ENCODE peak calls at places on chromosomes 3 and 15, in ten cellular contexts. G is colonic mucosa, Q is psoas muscle, B is PC-3, O is uterus, H is heart left ventricle, F is HepG2, M is ovary, X is mesendoderm, I is RWPE2. N is an unnamed sample. For H3K4me1 and H3K27me3, the result is how much of the 10 kb centered on the place peaks cover.

GRCh38 chr3:12483364-12483763 is 916 bp upstream of the TSEN2 start:
- DNase-seq in M (no peak), Q (no peak), X (no peak), O (no peak), I (no peak), H (no peak), B (peak), F (no peak), G (no peak), N (no peak)

GRCh38 chr3:100184960-100185566 is 70.8 kb upstream of the FILIP1L start:
- DNase-seq in B (no peak), H (peak), O (no peak), F (no peak), G (no peak), X (no peak), I (no peak), Q (no peak), M (no peak), N (no peak)

GRCh38 chr3:123853686-123854372 is 30.3 kb downstream of the MYLK start:
- DNase-seq in B (no peak), I (no peak), O (no peak), Q (no peak), F (no peak), X (no peak), M (no peak), H (no peak), G (no peak), N (no peak)

GRCh38 chr15:55267401-55268053 is 22.1 kb downstream of the RAB27A start:
- DNase-seq in B (no peak), O (no peak), X (no peak), F (no peak), I (no peak), H (peak), M (no peak), Q (peak), G (peak), N (peak)

GRCh38 chr3:60582285-60582684 is 669.0 kb downstream of the FHIT start:
- DNase-seq in O (no peak), M (no peak), B (peak), F (no peak), H (no peak), I (no peak), X (no peak), G (no peak), Q (no peak), N (no peak)

GRCh38 chr3:87088984-87089841 is 98.3 kb upstream of the VGLL3 start:
- DNase-seq in I (no peak), G (peak), H (peak), Q (peak), B (no peak), O (peak), M (peak), F (no peak), X (no peak), N (peak)

GRCh38 chr15:86591994-86592746 is 512.5 kb downstream of the AGBL1 start:
- DNase-seq in B (no peak), F (no peak), H (peak), O (peak), I (no peak), X (no peak), M (no peak), G (peak), Q (peak), N (no peak)

GRCh38 chr15:51312754-51313390 is 25.5 kb downstream of the CYP19A1 start:
- DNase-seq in H (no peak), I (no peak), M (no peak), O (no peak), G (no peak), F (peak), Q (no peak), B (peak), X (no peak), N (no peak)

GRCh38 chr3:170734737-170735070 is 135.3 kb downstream of the RPL22L1 start:
- DNase-seq in Q (no peak), O (no peak), B (no peak), I (no peak), M (no peak), X (no peak), G (no peak), F (no peak), H (no peak), N (no peak)

GRCh38 chr3:26921054-26921453 is 298.5 kb downstream of the LRRC3B start:
- DNase-seq in Q (no peak), M (no peak), I (no peak), H (no peak), O (no peak), X (peak), B (no peak), G (no peak), F (no peak), N (no peak)

GRCh38 chr3:127074900-127075360 is 92.0 kb downstream of the PLXNA1 start:
- DNase-seq in I (peak), B (peak), F (no peak), G (no peak), H (no peak), M (no peak), X (peak), O (no peak), Q (peak), N (no peak)

DNA sequence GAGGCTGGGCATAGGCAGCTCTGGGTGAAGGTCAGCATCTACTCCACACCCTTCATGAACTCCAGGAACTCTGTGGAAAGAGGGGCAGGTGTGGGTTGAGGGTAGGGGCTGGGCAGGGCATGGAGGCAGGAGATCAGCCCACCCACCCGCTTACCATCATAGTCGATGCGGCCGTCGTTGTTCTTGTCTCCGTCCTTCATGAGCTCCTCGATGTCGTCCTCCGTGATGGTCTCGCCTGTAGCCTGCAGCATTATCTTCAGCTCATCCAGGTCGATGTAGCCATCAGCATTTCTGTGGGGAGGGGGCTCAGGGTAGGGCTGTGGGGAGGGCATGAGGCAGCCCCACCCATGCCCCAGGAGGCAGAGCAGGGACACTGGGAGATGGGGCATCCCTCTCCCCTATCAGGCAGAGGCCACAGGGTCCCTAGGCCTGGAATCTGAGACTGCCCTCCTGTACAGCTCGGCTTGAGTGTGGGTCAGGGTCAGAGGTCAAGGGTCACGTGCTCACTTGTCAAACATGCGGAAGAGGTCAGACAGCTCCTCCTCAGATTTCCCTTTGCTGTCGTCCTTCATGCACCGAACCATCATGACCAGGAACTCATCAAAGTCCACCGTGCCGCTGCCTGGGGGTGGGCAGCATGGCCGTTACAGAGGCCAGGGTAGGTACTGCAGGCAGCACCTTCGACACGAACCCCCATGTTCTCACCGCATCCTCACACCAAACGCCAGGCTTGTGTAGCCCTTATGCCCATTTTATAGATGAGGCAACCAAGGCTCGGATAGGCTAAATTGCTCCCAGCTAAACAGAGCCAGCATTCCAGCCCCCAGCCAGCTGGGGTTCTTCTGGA is 2.4 kb downstream of the TNNC1 start:
- DNase-seq in B (no peak), O (no peak), Q (no peak), G (no peak), H (no peak), F (peak), M (no peak), X (no peak), I (no peak), N (no peak)
- H3K4me1 ChIP-seq in B (under half), O (under half), Q (under half), G (under half), H (under half), F (half or more), M (under half), X (under half), I (under half), N (under half)

DNA sequence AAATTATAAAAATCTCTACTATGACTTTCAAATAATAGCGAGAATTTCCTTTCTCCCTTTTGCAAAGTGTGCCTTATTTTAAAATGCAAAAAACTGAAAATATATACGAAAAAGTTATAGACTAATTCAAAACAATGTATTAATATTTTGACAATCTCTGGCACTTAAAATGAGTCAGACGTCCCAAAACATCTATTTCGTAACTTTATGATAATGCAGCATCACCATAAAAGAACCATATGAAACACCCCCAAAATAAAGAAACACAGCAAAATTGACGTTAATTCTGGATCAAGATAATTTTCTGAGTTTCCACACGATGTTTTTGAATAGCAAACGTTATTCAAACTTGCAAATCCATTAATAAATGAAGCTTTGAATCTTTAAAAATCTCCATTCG is 1.0 kb downstream of the COPS2 start:
- DNase-seq in B (no peak), Q (no peak), H (no peak), G (no peak), I (no peak), O (no peak), M (no peak), X (no peak), F (no peak), N (no peak)
- H3K27ac ChIP-seq in B (no peak), Q (peak), H (no peak), G (no peak), I (peak), O (peak), M (no peak), X (no peak), F (peak), N (no peak)

GRCh38 chr15:69119016-69119415 is 41.4 kb upstream of the GLCE start:
- DNase-seq in H (no peak), O (no peak), X (no peak), B (no peak), I (no peak), F (no peak), Q (no peak), G (no peak), M (no peak), N (no peak)
- H3K27me3 ChIP-seq in H (under half), O (under half), X (under half), B (under half), I (under half), F (under half), Q (under half), G (under half), M (under half), N (under half)

DNA sequence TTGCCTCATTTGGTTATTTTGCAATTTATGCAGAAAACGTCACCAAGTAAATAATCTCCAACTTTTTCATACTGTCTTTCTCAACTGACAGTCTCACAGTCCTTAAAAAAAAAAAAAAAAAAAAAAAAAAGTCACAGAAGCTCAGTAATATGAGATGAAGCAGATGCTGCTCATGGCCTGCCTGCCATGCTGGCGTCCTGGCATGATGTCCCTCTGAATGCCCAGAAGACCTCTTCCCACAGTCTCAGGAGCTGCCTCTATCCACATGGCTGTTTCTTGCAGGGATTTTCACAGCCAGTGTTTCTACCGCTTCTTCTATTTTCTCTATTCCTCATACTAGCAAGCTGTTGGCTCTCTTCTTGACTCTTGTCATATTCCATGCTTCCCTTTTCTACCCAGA is 87.7 kb downstream of the TGFBR2 start:
- DNase-seq in I (no peak), M (no peak), G (no peak), X (no peak), B (no peak), Q (no peak), F (no peak), H (no peak), O (no peak), N (no peak)
- H3K4me1 ChIP-seq in I (under half), M (under half), G (under half), X (under half), B (under half), Q (half or more), F (under half), H (half or more), O (under half), N (under half)

DNA sequence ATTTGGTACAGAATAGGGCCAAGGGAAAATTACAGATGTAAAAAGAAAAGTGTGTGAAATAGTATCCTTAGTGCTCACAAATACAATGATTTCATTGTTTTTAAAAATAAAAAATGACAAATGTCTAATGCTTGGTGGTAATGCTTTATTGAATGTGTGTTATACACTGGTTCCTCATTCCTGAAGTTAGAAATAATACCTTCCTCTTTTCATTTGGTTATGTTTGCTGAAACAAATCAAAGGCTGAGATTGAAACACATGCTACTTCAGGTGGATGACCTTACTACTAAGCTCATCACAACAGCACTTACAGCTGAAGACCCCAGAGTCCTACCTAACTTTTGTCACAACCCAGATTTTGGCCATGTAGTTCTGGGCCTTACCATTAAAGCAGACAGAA is 37.7 kb upstream of the CCR2 start:
- DNase-seq in I (no peak), G (no peak), B (no peak), O (no peak), F (no peak), Q (no peak), X (no peak), M (no peak), H (no peak), N (no peak)
- H3K27ac ChIP-seq in I (no peak), G (no peak), B (no peak), O (no peak), F (no peak), Q (no peak), X (no peak), M (no peak), H (no peak), N (no peak)

GRCh38 chr3:32366638-32367368 is 24.9 kb upstream of the CMTM7 start:
- DNase-seq in Q (no peak), I (no peak), F (no peak), O (no peak), G (no peak), X (no peak), H (no peak), B (peak), M (no peak), N (no peak)
- H3K27me3 ChIP-seq in Q (under half), I (under half), F (under half), O (under half), G (under half), X (under half), H (under half), B (under half), M (under half), N (under half)

DNA sequence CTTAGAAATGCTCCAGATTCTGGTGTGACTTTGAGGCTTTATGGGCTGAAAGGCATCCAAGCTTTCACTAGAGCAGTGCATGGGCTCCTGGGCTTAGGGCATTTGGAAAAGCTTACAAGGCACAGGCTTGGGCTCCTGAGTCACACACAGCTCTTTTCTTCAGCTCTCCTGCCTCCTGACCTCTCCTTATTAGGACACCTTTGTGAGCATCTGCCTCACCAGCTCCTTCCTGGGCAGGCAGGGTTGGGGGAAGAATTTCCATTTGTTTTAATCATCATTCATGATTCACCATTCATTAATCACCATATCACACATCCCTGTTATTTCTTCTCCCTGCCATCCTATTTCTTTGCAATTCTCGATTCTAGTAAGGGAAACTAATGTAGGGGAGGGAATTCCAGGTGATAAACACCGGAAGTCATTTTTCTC is 22.3 kb downstream of the CDCP1 start:
- DNase-seq in O (peak), B (peak), F (no peak), X (peak), M (no peak), Q (no peak), I (peak), H (no peak), G (no peak), N (no peak)
- H3K4me1 ChIP-seq in O (under half), B (half or more), F (under half), X (under half), M (under half), Q (under half), I (half or more), H (under half), G (under half), N (under half)

GRCh38 chr15:89070197-89071124 is 17.8 kb upstream of the ABHD2 start:
- DNase-seq in X (no peak), B (no peak), H (no peak), M (no peak), Q (no peak), O (no peak), G (no peak), F (peak), I (no peak), N (no peak)

GRCh38 chr15:89071471-89071870 is 16.8 kb upstream of the ABHD2 start:
- DNase-seq in H (no peak), B (no peak), G (no peak), Q (no peak), M (no peak), I (no peak), X (peak), F (no peak), O (no peak), N (no peak)

GRCh38 chr15:89074402-89075012 is 13.7 kb upstream of the ABHD2 start:
- DNase-seq in F (no peak), B (no peak), X (no peak), O (no peak), M (no peak), H (no peak), G (no peak), Q (no peak), I (no peak), N (no peak)

GRCh38 chr15:89075121-89075640 is 13.1 kb upstream of the ABHD2 start:
- DNase-seq in X (peak), O (no peak), I (no peak), Q (no peak), F (no peak), B (no peak), H (no peak), M (no peak), G (no peak), N (no peak)

DNA sequence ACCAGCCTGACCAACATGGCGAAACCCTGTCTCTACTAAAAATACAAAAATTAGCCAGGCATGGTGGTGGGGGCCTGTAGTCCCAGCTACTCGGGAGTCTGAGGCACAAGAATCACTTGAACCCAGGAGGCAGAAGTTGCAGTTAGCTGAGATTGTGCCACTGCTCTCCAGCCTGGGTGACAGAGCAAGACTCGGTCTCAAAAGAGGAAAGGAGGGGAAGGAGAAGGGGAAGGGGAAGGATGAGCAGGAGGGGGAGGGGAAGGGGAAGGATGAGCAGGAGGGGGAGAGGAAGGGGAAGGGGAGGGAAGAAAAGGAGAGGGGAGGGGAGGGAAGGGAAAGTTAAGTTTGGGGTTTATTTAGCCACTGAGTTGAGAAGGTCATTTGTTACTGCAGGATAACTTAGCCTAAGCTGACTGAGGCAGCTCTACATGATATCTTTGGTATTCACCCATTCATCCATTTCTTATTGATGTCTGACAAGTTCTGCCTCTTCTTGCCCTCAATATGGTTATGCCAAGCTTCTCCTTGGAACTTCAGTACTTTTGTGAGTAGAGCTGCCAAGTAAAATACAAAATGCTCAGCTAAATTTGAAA is 15.9 kb upstream of the ABHD2 start:
- DNase-seq in I (no peak), F (no peak), H (no peak), Q (no peak), X (no peak), M (no peak), G (no peak), B (no peak), O (no peak), N (no peak)
- H3K27ac ChIP-seq in I (no peak), F (no peak), H (no peak), Q (no peak), X (no peak), M (no peak), G (no peak), B (no peak), O (no peak), N (no peak)

DNA sequence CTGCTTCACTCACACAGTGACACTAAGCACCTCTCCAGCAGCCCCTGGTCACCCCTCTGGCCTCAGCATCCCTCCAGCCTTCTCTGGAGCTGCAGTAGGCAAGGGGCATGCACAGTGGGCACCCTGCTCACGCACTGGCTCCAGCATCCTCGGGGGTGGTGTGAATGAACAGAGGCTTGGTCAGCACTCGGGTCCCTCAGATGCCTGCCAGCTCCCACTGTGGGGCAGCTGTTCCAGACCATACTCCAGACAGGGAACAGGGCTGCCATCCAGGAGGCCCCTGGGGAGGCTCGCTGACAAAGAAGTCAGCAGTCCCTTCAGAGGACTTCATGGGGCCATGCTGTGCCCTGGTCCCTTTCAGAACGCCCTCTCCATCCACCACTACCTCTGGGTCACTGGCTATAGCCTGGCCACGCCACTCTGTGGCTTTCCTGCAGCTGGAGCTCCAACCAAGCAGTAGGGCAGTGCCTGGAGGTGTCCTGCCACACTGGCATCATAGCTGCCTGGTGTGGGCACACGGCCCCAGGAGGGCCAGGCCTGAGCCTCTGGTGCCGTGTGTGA is 26.3 kb downstream of the ALS2CL start:
- DNase-seq in I (peak), Q (no peak), B (no peak), G (no peak), H (peak), X (no peak), M (peak), O (no peak), F (no peak), N (no peak)
- H3K27me3 ChIP-seq in I (under half), Q (under half), B (under half), G (under half), H (under half), X (under half), M (under half), O (under half), F (under half), N (under half)